ENCODE peak calls at places on chromosomes 12 and 14, in eight cellular contexts. G, J, A, T, O, P, K and V are unnamed samples.

GRCh38 chr14:100542619-100543205 is 44.5 kb downstream of the BEGAIN start:
- DNase-seq in G (no peak), J (no peak), A (peak), T (no peak), O (no peak), P (no peak), K (no peak), V (no peak)

GRCh38 chr14:68308695-68309094 is 484.2 kb downstream of the ZFP36L1 start:
- DNase-seq in G (no peak), J (no peak), A (no peak), T (peak), O (no peak), P (no peak), K (no peak), V (no peak)

GRCh38 chr14:69358233-69358963 is 39.7 kb downstream of the ERH start:
- DNase-seq in G (no peak), J (no peak), A (no peak), T (no peak), O (no peak), P (no peak), K (no peak), V (no peak)

GRCh38 chr14:68248481-68249255 is 429.1 kb downstream of the RAD51B start:
- DNase-seq in G (peak), J (peak), A (peak), T (peak), O (peak), P (peak), K (no peak), V (peak)

GRCh38 chr14:32256606-32257005 is 53.5 kb upstream of the RNU6-8 start:
- DNase-seq in G (no peak), J (no peak), A (no peak), T (no peak), O (no peak), P (no peak), K (no peak), V (no peak)

GRCh38 chr12:104598342-104599271 is 141.9 kb downstream of the CHST11 start:
- DNase-seq in G (no peak), J (no peak), A (no peak), T (peak), O (no peak), P (no peak), K (no peak), V (no peak)

GRCh38 chr12:68789144-68789878 is 18.7 kb upstream of the MDM2 start:
- DNase-seq in G (no peak), J (no peak), A (no peak), T (no peak), O (no peak), P (no peak), K (no peak), V (peak)

GRCh38 chr14:88729159-88729558 is 63.6 kb downstream of the EML5 start:
- DNase-seq in G (no peak), J (no peak), A (no peak), T (no peak), O (no peak), P (no peak), K (no peak), V (no peak)

GRCh38 chr12:123983822-123984485 is 10.9 kb downstream of the ZNF664 start:
- DNase-seq in G (peak), J (no peak), A (no peak), T (peak), O (no peak), P (peak), K (peak), V (peak)

GRCh38 chr12:45292486-45293195 is 76.7 kb downstream of the ANO6 start:
- DNase-seq in G (peak), J (no peak), A (no peak), T (no peak), O (no peak), P (no peak), K (no peak), V (no peak)

GRCh38 chr14:62428429-62429203 is 616.6 kb downstream of the KCNH5 start:
- DNase-seq in G (no peak), J (no peak), A (no peak), T (peak), O (no peak), P (peak), K (no peak), V (no peak)

GRCh38 chr12:56601503-56601902 is 28.6 kb downstream of the BAZ2A start:
- DNase-seq in G (no peak), J (no peak), A (no peak), T (no peak), O (no peak), P (no peak), K (peak), V (no peak)

GRCh38 chr12:32497864-32498263 is 98.5 kb downstream of the FGD4 start:
- DNase-seq in G (no peak), J (no peak), A (no peak), T (no peak), O (no peak), P (no peak), K (no peak), V (no peak)

GRCh38 chr12:71685961-71686657 is at the start of gene TMEM19:
- DNase-seq in G (peak), J (peak), A (peak), T (peak), O (peak), P (peak), K (peak), V (peak)

GRCh38 chr14:91878274-91878673 is 10.9 kb upstream of the TC2N start:
- DNase-seq in G (no peak), J (no peak), A (no peak), T (no peak), O (no peak), P (no peak), K (no peak), V (no peak)

GRCh38 chr12:51905507-51906438 is 1.5 kb upstream of the ACVRL1 start:
- DNase-seq in G (no peak), J (no peak), A (peak), T (peak), O (peak), P (no peak), K (no peak), V (no peak)

GRCh38 chr14:101519090-101519489 is 42.2 kb upstream of the DIO3 start:
- DNase-seq in G (no peak), J (no peak), A (no peak), T (no peak), O (peak), P (no peak), K (no peak), V (no peak)

GRCh38 chr12:121839993-121840761 is 18.5 kb downstream of the HPD start:
- DNase-seq in G (no peak), J (no peak), A (no peak), T (no peak), O (no peak), P (no peak), K (no peak), V (no peak)

GRCh38 chr12:92503029-92503931 is 199.5 kb upstream of the PLEKHG7 start:
- DNase-seq in G (no peak), J (no peak), A (no peak), T (peak), O (no peak), P (no peak), K (no peak), V (peak)

GRCh38 chr14:54440037-54440436 is 1.1 kb downstream of the CNIH1 start:
- DNase-seq in G (no peak), J (no peak), A (no peak), T (peak), O (no peak), P (no peak), K (no peak), V (no peak)

GRCh38 chr14:90658541-90658967 is 157.7 kb downstream of the TTC7B start:
- DNase-seq in G (no peak), J (no peak), A (no peak), T (peak), O (no peak), P (no peak), K (no peak), V (no peak)

GRCh38 chr14:93628048-93628447 is 160.2 kb downstream of the PRIMA1 start:
- DNase-seq in G (no peak), J (no peak), A (no peak), T (no peak), O (no peak), P (no peak), K (no peak), V (no peak)